ENCODE peak calls at places on chromosomes 13 and 19, in four cellular contexts. R, U, P and S are unnamed samples.
A peak's percentile ranks its signal among the peaks of the same experiment; 100 is the strongest.

GRCh38 chr19:480016-480855 is 16.1 kb upstream of the MADCAM1 start:
- DNase-seq in R (peak; percentile 82), U (peak; percentile 64), P (peak; percentile 19), S (peak; percentile 0)

GRCh38 chr19:9847087-9847671 is 12.1 kb downstream of the PIN1 start:
- DNase-seq in R (peak; percentile 80), U (no peak), P (peak; percentile 31), S (no peak)

GRCh38 chr19:383922-384800 is 24.8 kb downstream of the C2CD4C start:
- DNase-seq in R (peak; percentile 84), U (no peak), P (no peak), S (no peak)

GRCh38 chr19:12779162-12779993 is 4.0 kb upstream of the HOOK2 start:
- DNase-seq in R (no peak), U (no peak), P (no peak), S (peak; percentile 19)

GRCh38 chr19:33553530-33554310 is 32.1 kb upstream of the PEPD start:
- DNase-seq in R (no peak), U (no peak), P (no peak), S (no peak)

GRCh38 chr19:48806818-48807589 is 3.8 kb downstream of the BCAT2 start:
- DNase-seq in R (peak; percentile 66), U (no peak), P (no peak), S (no peak)

GRCh38 chr13:94660695-94661324 is 51.5 kb downstream of the SOX21 start:
- DNase-seq in R (no peak), U (peak; percentile 34), P (no peak), S (no peak)

GRCh38 chr13:49627831-49628652 is at the start of gene ARL11:
- DNase-seq in R (peak; percentile 92), U (peak; percentile 21), P (peak; percentile 14), S (peak; percentile 93)

GRCh38 chr19:17332677-17333581 is 1.7 kb downstream of the ANO8 start:
- DNase-seq in R (peak; percentile 92), U (peak; percentile 66), P (no peak), S (peak; percentile 18)

GRCh38 chr13:21043898-21044297 is 17.5 kb downstream of the LATS2 start:
- DNase-seq in R (no peak), U (no peak), P (no peak), S (no peak)

GRCh38 chr19:14363203-14364097 is 17.8 kb upstream of the ADGRE5 start:
- DNase-seq in R (peak; percentile 92), U (peak; percentile 84), P (no peak), S (peak; percentile 27)

GRCh38 chr13:51091839-51092238 is 19.2 kb downstream of the C13orf42 start:
- DNase-seq in R (no peak), U (no peak), P (no peak), S (no peak)

GRCh38 chr13:101916758-101917474 is 464.4 kb downstream of the ITGBL1 start:
- DNase-seq in R (no peak), U (no peak), P (no peak), S (no peak)